ENCODE peak calls at places on chromosome 1, in six cellular contexts. S is occipital lobe, Q is adrenal gland, M is NCI-H2029, R is kidney, U is GM04503. O is an unnamed sample.

GRCh38 chr1:89206361-89206760 is 7.6 kb upstream of the GBP4 start:
- DNase-seq in S (no peak), Q (no peak), M (no peak), R (no peak), U (no peak), O (no peak)

GRCh38 chr1:209879539-209879938 is 51.8 kb downstream of the UTP25 start:
- DNase-seq in S (peak; percentile 73), Q (no peak), M (peak; percentile 24), R (no peak), U (no peak), O (no peak)

GRCh38 chr1:182602945-182603645 is 1.1 kb downstream of the RGS16 start:
- DNase-seq in S (no peak), Q (no peak), M (no peak), R (no peak), U (no peak), O (no peak)

GRCh38 chr1:54565113-54565501 is 17.1 kb downstream of the ACOT11 start:
- DNase-seq in S (no peak), Q (no peak), M (no peak), R (peak; percentile 4), U (no peak), O (no peak)

GRCh38 chr1:234093107-234093506 is 188.6 kb downstream of the SLC35F3 start:
- DNase-seq in S (no peak), Q (no peak), M (no peak), R (no peak), U (no peak), O (no peak)

GRCh38 chr1:90236493-90236892 is 241.6 kb downstream of the ZNF326 start:
- DNase-seq in S (no peak), Q (no peak), M (no peak), R (no peak), U (no peak), O (no peak)

GRCh38 chr1:189693140-189693539 is 784.5 kb downstream of the BRINP3 start:
- DNase-seq in S (no peak), Q (no peak), M (no peak), R (no peak), U (no peak), O (no peak)

GRCh38 chr1:149879556-149879955 is 19.8 kb upstream of the BOLA1 start:
- DNase-seq in S (no peak), Q (no peak), M (no peak), R (no peak), U (no peak), O (no peak)

GRCh38 chr1:115251340-115251748 is 86.7 kb downstream of the NGF start:
- DNase-seq in S (no peak), Q (no peak), M (no peak), R (no peak), U (no peak), O (no peak)

O was measured in cardiac septum.